ENCODE peak calls at places on chromosomes 7 and 10, in seven cellular contexts. J is neural progenitor cell, I is lower lobe of right lung, O is endodermal cell, L is A549, T is ascending aorta, N is pancreas. U is an unnamed sample. For H3K4me1, the result is how much of the 10 kb centered on the place peaks cover.

GRCh38 chr7:148800677-148801076 is 83.4 kb downstream of the EZH2 start:
- DNase-seq in I (no peak), T (no peak), J (no peak), N (no peak), L (no peak), O (no peak), U (no peak)

GRCh38 chr7:79598351-79598750 is 144.9 kb upstream of the MAGI2 start:
- DNase-seq in I (no peak), T (no peak), O (no peak), N (no peak), J (no peak), L (no peak), U (no peak)

GRCh38 chr7:55111007-55111406 is 92.2 kb downstream of the EGFR start:
- DNase-seq in J (no peak), L (no peak), O (no peak), N (no peak), T (no peak), I (no peak), U (no peak)

GRCh38 chr10:86711957-86712708 is 43.8 kb downstream of the LDB3 start:
- DNase-seq in J (peak), I (no peak), O (peak), T (no peak), N (no peak), L (peak), U (no peak)

GRCh38 chr10:98446656-98447221 is at the start of gene HPS1:
- DNase-seq in N (peak), O (peak), I (peak), L (peak), J (peak), T (no peak), U (no peak)

GRCh38 chr10:100194711-100195110 is 8.9 kb upstream of the ERLIN1 start:
- DNase-seq in O (no peak), I (no peak), N (no peak), T (no peak), L (no peak), J (no peak), U (no peak)

GRCh38 chr7:100435401-100436304 is 644 bp downstream of the PPP1R35 start:
- DNase-seq in T (no peak), N (peak), L (no peak), I (peak), O (peak), J (peak), U (no peak)

GRCh38 chr7:47601119-47601880 is 19.4 kb upstream of the TNS3 start:
- DNase-seq in O (no peak), T (no peak), L (no peak), I (no peak), N (no peak), J (no peak), U (no peak)

GRCh38 chr7:157670490-157671357 is 333.9 kb downstream of the DNAJB6 start:
- DNase-seq in L (no peak), O (peak), T (no peak), J (no peak), I (no peak), N (no peak), U (no peak)

GRCh38 chr10:133196221-133196920 is 33.6 kb upstream of the UTF1 start:
- DNase-seq in O (no peak), L (no peak), I (no peak), J (no peak), N (no peak), T (no peak), U (no peak)

GRCh38 chr7:43764039-43764789 is 5.7 kb downstream of the BLVRA start:
- DNase-seq in J (no peak), O (no peak), N (peak), L (no peak), T (no peak), I (peak), U (peak)

GRCh38 chr10:130751851-130752250 is 559.7 kb downstream of the TCERG1L start:
- DNase-seq in O (no peak), J (no peak), N (no peak), I (no peak), L (no peak), T (no peak), U (no peak)

GRCh38 chr10:3825244-3825643 is 40.2 kb upstream of the KLF6 start:
- DNase-seq in I (no peak), T (no peak), L (peak), O (no peak), J (peak), N (no peak), U (no peak)

GRCh38 chr10:329361-330099 is 194.3 kb downstream of the ZMYND11 start:
- DNase-seq in N (peak), O (peak), J (peak), T (peak), I (peak), L (peak), U (peak)
- TF ChIP-seq CTCF in N (no peak), O (no peak), J (no peak), T (peak), I (no peak), L (no peak), U (no peak)

GRCh38 chr10:35056686-35057085 is 33.5 kb downstream of the CUL2 start:
- DNase-seq in I (no peak), N (no peak), L (no peak), O (no peak), J (no peak), T (no peak), U (no peak)
- H3K27ac ChIP-seq in I (no peak), N (no peak), L (no peak), O (no peak), J (no peak), T (no peak), U (no peak)

GRCh38 chr7:131604841-131605279 is 48.4 kb upstream of the PODXL start:
- DNase-seq in N (no peak), T (no peak), L (peak), I (no peak), O (peak), J (no peak), U (no peak)
- H3K4me1 ChIP-seq in N (under half), T (under half), L (under half), I (under half), O (under half), J (half or more), U (under half)

GRCh38 chr7:135662123-135662372 is 266 bp upstream of the STMP1 start:
- DNase-seq in J (no peak), L (no peak), T (no peak), N (no peak), I (no peak), O (no peak), U (no peak)
- TF ChIP-seq CTCF in J (no peak), L (peak), T (no peak), N (peak), I (no peak), O (no peak), U (no peak)

DNA sequence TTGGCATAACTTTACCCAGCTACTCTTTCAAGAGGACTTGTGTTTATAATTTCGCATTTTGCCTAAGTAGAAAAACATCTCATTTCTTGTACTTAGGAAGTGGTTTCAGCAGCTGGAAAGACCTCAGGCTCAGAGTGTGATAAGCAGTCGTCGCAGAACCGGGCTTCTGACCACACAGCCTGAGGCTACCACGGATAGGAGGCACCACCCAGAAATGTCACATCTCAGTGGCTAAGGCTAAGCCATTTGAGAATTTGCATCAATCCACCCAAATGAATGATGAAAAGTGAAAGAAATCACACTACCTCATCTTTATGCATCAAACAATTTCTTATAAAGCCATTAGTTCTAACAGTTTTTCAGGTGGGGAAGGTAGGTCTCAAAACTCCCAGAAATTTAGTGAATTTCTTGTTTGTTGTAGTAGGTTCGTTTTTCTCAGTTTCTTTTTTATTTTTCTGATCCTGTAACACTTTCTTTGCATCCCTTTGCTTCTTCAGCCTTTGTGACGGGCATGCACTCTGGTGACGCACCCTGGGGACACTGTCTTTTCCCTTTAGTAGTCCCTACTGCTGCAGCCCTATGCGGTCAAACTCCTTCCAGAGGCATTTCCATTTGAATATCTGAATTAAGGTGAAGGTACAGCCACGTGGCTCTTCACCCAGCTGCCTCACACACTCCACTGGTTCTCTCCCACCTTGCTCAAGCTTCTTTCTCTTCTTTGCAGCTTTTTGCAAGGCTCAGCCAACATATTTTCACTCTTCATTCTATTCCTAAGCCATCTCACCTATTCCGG is 68.5 kb downstream of the MAP3K8 start:
- DNase-seq in N (no peak), J (no peak), I (no peak), T (no peak), O (no peak), L (no peak), U (no peak)
- H3K27ac ChIP-seq in N (no peak), J (no peak), I (peak), T (no peak), O (no peak), L (no peak), U (no peak)

DNA sequence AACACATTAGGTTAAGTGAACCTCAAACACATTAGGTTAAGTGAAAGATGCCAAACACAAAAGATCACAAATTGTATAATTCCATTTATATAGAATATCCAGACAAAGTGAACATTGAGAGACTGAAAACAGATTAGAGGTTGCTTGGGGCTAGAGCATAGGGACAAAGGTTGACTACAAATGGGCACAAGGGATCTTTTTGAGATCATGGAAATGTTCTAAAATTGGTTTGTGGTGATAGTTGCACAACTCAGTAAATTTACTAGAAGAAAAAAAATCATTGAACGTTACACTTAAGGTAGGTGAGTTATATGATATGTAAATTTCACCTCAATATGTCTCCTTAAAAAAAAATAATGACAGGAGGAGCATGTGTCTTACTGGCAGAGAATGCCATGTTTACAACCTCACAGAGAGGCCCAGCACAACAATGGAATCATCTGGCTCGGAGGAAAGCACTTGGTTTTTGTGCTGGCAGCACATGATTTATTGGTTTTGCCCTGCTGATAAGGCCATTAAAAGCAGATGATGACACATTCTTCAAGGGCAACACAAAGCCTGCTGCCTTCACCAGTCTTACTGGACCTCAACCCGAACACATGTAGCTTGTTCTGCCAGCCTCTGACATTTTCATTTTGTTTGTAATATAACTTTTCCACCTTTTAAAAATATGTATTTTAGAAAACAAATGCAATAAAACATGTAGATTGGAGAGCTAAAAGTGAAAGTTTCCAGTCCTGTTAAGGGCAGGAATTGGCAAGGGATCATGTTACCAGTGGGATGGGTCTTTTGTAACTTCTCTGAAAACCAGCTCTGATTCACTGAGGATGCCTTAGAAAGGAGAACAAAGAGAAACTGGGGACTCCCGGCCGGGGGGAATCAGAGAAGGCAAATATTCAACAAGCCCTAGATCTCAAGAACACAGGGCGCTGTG is 11.9 kb upstream of the LMOD2 start:
- DNase-seq in N (peak), J (peak), L (no peak), I (no peak), T (no peak), O (peak), U (no peak)
- H3K4me1 ChIP-seq in N (under half), J (under half), L (under half), I (under half), T (under half), O (under half), U (under half)

DNA sequence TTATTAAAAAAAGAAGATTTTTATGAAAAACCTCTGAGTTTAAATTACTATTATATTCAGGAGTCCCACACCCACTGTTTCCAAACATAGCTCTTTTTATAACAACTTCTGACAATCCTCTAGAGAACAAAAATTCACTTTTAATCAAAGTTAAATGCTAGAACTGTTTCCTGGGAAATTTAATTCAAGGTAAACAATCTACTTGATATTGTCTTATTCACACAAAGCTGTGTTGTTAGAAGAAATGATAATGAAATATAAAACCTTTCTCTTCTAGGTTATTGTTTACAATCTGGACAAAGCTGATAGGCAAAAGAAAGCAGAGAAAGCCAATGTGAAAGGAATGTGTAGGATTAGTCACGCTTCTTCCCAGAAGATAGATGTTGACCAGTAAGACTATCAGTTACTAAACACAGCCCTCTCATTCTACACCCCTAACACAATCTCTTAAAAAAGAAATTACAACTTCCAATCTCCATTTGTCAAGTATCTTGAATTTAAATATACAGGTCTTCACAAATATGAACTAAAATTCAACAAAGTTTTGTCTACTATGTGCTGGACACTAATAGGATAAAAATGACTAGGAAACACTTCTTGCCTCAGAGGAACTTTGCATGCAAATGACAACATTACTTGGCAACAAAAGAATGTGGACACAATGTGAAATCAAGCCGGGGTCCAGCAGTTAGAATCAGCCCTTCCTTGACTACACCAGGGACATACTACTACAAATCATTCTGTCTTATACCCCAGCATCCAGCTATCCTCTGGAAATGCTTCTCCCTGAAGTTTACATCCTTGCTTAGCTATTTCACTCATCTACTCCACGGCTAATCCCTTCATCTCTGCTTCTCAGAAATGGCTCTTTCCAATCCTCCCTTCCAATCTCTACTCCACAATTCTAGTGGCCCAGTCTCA is 123.7 kb downstream of the IMMP2L start:
- DNase-seq in J (peak), L (no peak), I (no peak), T (no peak), N (no peak), O (no peak), U (no peak)
- TF ChIP-seq CTCF in J (no peak), L (no peak), I (no peak), T (no peak), N (no peak), O (no peak), U (no peak)

GRCh38 chr7:2399848-2400587 is 3.4 kb upstream of the CHST12 start:
- DNase-seq in T (peak), N (peak), L (peak), O (peak), J (no peak), I (peak), U (peak)
- H3K27ac ChIP-seq in T (peak), N (peak), L (peak), O (peak), J (no peak), I (peak), U (peak)